ENCODE peak calls at places on chromosomes 12 and 14, in five cellular contexts. E is glutamatergic neuron; M is CD4-positive, alpha-beta memory T cell; B is T1000; J is AG20443. R is an unnamed sample.
A peak's percentile ranks its signal among the peaks of the same experiment; 100 is the strongest.

GRCh38 chr12:69435644-69436043 is 34.5 kb upstream of the FRS2 start:
- DNase-seq in E (no peak), M (no peak), J (no peak), B (no peak), R (no peak)

GRCh38 chr12:31234955-31235867 is 90.7 kb downstream of the SINHCAF start:
- DNase-seq in B (no peak), J (peak; percentile 80), E (peak; percentile 72), M (no peak), R (no peak)

GRCh38 chr12:16095531-16096110 is 181.9 kb downstream of the SLC15A5 start:
- DNase-seq in J (no peak), E (no peak), M (no peak), B (no peak), R (no peak)

GRCh38 chr12:113547157-113547556 is 75.5 kb upstream of the LHX5 start:
- DNase-seq in M (no peak), J (no peak), E (no peak), B (no peak), R (no peak)

GRCh38 chr12:51971679-51972423 is 20.4 kb downstream of the ACVR1B start:
- DNase-seq in J (no peak), E (no peak), M (no peak), B (no peak), R (no peak)

GRCh38 chr12:107091381-107091780 is 2.0 kb downstream of the CRY1 start:
- DNase-seq in J (peak; percentile 21), E (no peak), M (no peak), B (no peak), R (no peak)

GRCh38 chr12:123967121-123967586 is 5.5 kb downstream of the CCDC92 start:
- DNase-seq in M (no peak), J (no peak), E (no peak), B (no peak), R (no peak)

GRCh38 chr12:66538970-66539369 is 139.9 kb downstream of the GRIP1 start:
- DNase-seq in M (no peak), B (no peak), J (no peak), E (no peak), R (no peak)

GRCh38 chr14:93619176-93619793 is 169.0 kb downstream of the PRIMA1 start:
- DNase-seq in J (peak; percentile 50), E (peak; percentile 45), B (no peak), M (no peak), R (no peak)

GRCh38 chr14:89236846-89237245 is 180.2 kb downstream of the FOXN3 start:
- DNase-seq in B (no peak), E (no peak), M (no peak), J (no peak), R (no peak)

GRCh38 chr14:61193471-61193870 is 87.7 kb downstream of the TMEM30B start:
- DNase-seq in B (no peak), E (no peak), M (no peak), J (no peak), R (no peak)

GRCh38 chr14:49479432-49479831 is 106.7 kb downstream of the RPS29 start:
- DNase-seq in B (no peak), M (no peak), E (no peak), J (peak; percentile 18), R (no peak)

GRCh38 chr14:99619873-99620834 is 16.1 kb upstream of the CCDC85C start:
- DNase-seq in J (peak; percentile 63), M (no peak), B (no peak), E (no peak), R (no peak)

GRCh38 chr14:92654206-92654901 is 94.1 kb downstream of the LGMN start:
- DNase-seq in M (no peak), J (no peak), B (no peak), E (no peak), R (no peak)

GRCh38 chr14:77738559-77739250 is 22.3 kb downstream of the SNW1 start:
- DNase-seq in E (no peak), M (peak; percentile 46), B (no peak), J (peak; percentile 57), R (no peak)

GRCh38 chr12:54967461-54967860 is 17.1 kb downstream of the TESPA1 start:
- DNase-seq in M (peak; percentile 59), E (no peak), J (no peak), B (no peak), R (no peak)

GRCh38 chr12:54304187-54304810 is 3.5 kb upstream of the NFE2 start:
- DNase-seq in J (peak; percentile 82), B (no peak), M (peak; percentile 43), E (no peak), R (peak; percentile 32)

GRCh38 chr14:73463411-73463810 is 5.1 kb upstream of the NUMB start:
- DNase-seq in J (peak; percentile 79), E (no peak), M (no peak), B (peak; percentile 30), R (no peak)

GRCh38 chr14:75422169-75422568 is 5.7 kb upstream of the JDP2 start:
- DNase-seq in E (no peak), M (no peak), B (peak; percentile 46), J (peak; percentile 74), R (no peak)

GRCh38 chr14:64745511-64746041 is 41.4 kb downstream of the PLEKHG3 start:
- DNase-seq in M (no peak), J (peak; percentile 31), B (no peak), E (no peak), R (no peak)

GRCh38 chr12:76106631-76107030 is 22.1 kb upstream of the NAP1L1 start:
- DNase-seq in B (no peak), E (no peak), M (no peak), J (no peak), R (no peak)

GRCh38 chr12:72323881-72324280 is 51.7 kb downstream of the TRHDE start:
- DNase-seq in M (no peak), B (no peak), E (no peak), J (no peak), R (no peak)

GRCh38 chr14:85024931-85025330 is 505.0 kb upstream of the FLRT2 start:
- DNase-seq in J (peak; percentile 8), M (no peak), B (peak; percentile 43), E (no peak), R (no peak)

GRCh38 chr14:96079066-96079465 is 39.9 kb downstream of the C14orf132 start:
- DNase-seq in M (no peak), B (no peak), E (no peak), J (no peak), R (no peak)

GRCh38 chr14:95254356-95254755 is 65.4 kb downstream of the CLMN start:
- DNase-seq in M (no peak), J (no peak), B (no peak), E (no peak), R (no peak)